ENCODE peak calls at places on chromosome 9, in nine cellular contexts. B is choroid plexus epithelial cell, Y is transverse colon, Z is Panc1, R is OCI-LY7, O is PC-3, L is mucosa of descending colon, W is breast epithelium, K is astrocyte of the cerebellum. V is an unnamed sample.

GRCh38 chr9:14373319-14373632 is 59.3 kb upstream of the NFIB start:
- DNase-seq in O (no peak), Z (no peak), B (peak), W (no peak), L (no peak), R (no peak), K (no peak), Y (no peak), V (no peak)

GRCh38 chr9:128203842-128204551 is 818 bp downstream of the DNM1 start:
- DNase-seq in W (no peak), Y (no peak), Z (no peak), K (no peak), O (peak), R (no peak), L (no peak), B (no peak), V (no peak)

GRCh38 chr9:129140397-129141065 is 29.3 kb downstream of the PTPA start:
- DNase-seq in Y (peak), O (peak), L (peak), Z (no peak), B (peak), W (peak), K (no peak), R (peak), V (no peak)

GRCh38 chr9:15187589-15187988 is 119.4 kb downstream of the TTC39B start:
- DNase-seq in K (no peak), Y (no peak), B (no peak), W (no peak), Z (no peak), O (no peak), L (no peak), R (no peak), V (no peak)

GRCh38 chr9:109781541-109782197 is 1.7 kb downstream of the PALM2AKAP2 start:
- DNase-seq in Y (no peak), Z (no peak), B (peak), O (no peak), K (no peak), W (no peak), L (no peak), R (no peak), V (no peak)

GRCh38 chr9:107274953-107275422 is 8.1 kb upstream of the RAD23B start:
- DNase-seq in L (no peak), K (peak), O (peak), B (peak), R (no peak), Y (no peak), W (no peak), Z (peak), V (peak)

GRCh38 chr9:111900081-111900805 is 3.6 kb downstream of the UGCG start:
- DNase-seq in L (no peak), R (no peak), Z (no peak), B (no peak), O (no peak), K (no peak), W (no peak), Y (no peak), V (no peak)

GRCh38 chr9:36488322-36488838 is 84.3 kb upstream of the MELK start:
- DNase-seq in L (no peak), O (no peak), B (no peak), K (no peak), Y (no peak), Z (no peak), W (no peak), R (no peak), V (no peak)

GRCh38 chr9:108515856-108516255 is 339.9 kb downstream of the ACTL7B start:
- DNase-seq in O (no peak), R (no peak), W (no peak), Z (no peak), Y (no peak), L (no peak), B (no peak), K (no peak), V (no peak)

GRCh38 chr9:70421272-70422180 is 7.1 kb upstream of the KLF9 start:
- DNase-seq in K (no peak), R (no peak), L (peak), W (peak), Z (no peak), O (no peak), Y (no peak), B (peak), V (no peak)

GRCh38 chr9:17614246-17614645 is 35.4 kb downstream of the SH3GL2 start:
- DNase-seq in Y (no peak), O (no peak), R (no peak), L (no peak), K (no peak), B (no peak), W (no peak), Z (no peak), V (no peak)

GRCh38 chr9:34990908-34991832 is 1.6 kb downstream of the DNAJB5 start:
- DNase-seq in Z (no peak), W (no peak), K (no peak), O (no peak), L (no peak), R (no peak), B (no peak), Y (no peak), V (no peak)
- H3K4me3 ChIP-seq in Z (no peak), W (peak), K (peak), O (no peak), L (no peak), R (no peak), B (no peak), Y (no peak), V (peak)

DNA sequence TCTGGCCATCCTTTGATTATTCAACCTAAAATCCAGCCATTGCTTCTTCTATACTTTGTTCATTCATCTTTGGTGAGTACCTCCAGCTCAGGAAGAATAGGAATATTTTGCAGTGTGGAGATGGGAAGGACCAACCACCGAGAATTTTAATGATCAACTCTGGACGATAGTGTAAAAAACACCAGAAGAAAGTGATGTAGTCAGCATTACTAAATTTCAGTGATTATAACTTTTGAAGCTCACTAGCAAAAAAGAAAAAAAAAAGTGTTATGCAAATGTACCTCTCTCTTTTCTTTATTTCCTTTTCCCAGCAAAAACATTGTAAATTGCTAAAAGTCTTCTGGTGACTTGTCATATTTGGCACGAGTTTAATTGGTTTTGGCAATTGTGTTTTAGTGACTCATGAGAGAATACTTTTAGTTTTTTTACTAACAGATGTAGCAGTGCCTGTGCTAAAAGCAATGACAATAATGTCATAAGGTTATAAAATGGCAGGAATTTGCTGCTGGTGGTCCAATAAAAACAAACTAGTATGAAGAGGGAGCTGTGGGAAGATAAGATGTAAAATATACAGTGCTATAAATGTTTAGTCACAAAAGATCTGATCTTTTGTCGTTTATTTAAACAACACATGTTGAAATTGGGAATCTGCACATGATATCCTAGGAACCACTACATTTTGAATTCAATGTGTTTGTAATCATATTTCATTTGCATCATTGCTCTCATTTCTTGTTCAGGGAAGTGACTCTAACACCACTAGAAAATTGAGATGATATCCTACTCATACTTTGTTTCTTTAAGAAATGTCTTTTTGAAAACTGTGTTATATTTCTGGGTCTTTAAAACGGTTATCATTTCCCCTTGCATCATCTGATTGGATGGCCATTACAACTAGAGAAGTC is 81.3 kb upstream of the ERCC6L2 start:
- DNase-seq in R (no peak), K (peak), L (no peak), Z (no peak), O (peak), W (no peak), Y (no peak), B (peak), V (peak)
- H3K4me3 ChIP-seq in R (no peak), K (no peak), L (no peak), Z (no peak), O (no peak), W (no peak), Y (no peak), B (no peak), V (no peak)

DNA sequence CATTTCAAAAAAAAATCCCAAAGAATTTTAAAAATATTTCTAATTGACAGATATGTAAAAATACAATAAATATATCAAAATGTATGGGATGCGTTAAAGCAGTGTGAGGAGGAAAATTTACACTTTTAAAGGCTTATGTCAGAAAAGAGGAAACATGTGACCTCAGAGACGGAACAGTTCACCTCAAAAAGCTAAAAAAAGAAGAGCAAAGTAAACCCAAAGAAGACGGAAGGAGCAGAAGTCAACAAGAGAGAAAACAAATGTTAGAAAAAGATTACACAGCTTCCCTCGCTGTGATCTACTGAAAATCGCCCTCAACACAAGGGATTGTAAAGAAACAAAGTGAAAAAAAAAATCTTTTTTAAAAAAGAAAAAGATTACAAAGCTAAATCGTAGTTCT is 186.9 kb downstream of the AUH start:
- DNase-seq in Y (no peak), W (no peak), L (peak), K (no peak), O (no peak), Z (no peak), B (no peak), R (peak), V (no peak)
- H3K4me3 ChIP-seq in Y (no peak), W (no peak), L (no peak), K (no peak), O (no peak), Z (no peak), B (no peak), R (peak), V (no peak)

GRCh38 chr9:137078701-137079400 is 1.5 kb downstream of the UAP1L1 start:
- DNase-seq in Z (no peak), L (peak), Y (peak), B (peak), O (no peak), R (no peak), K (no peak), W (no peak), V (no peak)

GRCh38 chr9:137076636-137077009 is 694 bp upstream of the UAP1L1 start:
- DNase-seq in Y (no peak), R (no peak), O (no peak), Z (no peak), W (no peak), L (no peak), B (no peak), K (no peak), V (no peak)

GRCh38 chr9:137077010-137077747 is at the start of gene UAP1L1:
- DNase-seq in B (peak), L (peak), Z (no peak), O (peak), K (no peak), R (peak), Y (peak), W (no peak), V (no peak)

GRCh38 chr9:137079401-137079787 is 2.1 kb downstream of the UAP1L1 start:
- DNase-seq in W (no peak), B (no peak), L (no peak), O (no peak), Y (no peak), Z (no peak), K (no peak), R (no peak), V (no peak)

DNA sequence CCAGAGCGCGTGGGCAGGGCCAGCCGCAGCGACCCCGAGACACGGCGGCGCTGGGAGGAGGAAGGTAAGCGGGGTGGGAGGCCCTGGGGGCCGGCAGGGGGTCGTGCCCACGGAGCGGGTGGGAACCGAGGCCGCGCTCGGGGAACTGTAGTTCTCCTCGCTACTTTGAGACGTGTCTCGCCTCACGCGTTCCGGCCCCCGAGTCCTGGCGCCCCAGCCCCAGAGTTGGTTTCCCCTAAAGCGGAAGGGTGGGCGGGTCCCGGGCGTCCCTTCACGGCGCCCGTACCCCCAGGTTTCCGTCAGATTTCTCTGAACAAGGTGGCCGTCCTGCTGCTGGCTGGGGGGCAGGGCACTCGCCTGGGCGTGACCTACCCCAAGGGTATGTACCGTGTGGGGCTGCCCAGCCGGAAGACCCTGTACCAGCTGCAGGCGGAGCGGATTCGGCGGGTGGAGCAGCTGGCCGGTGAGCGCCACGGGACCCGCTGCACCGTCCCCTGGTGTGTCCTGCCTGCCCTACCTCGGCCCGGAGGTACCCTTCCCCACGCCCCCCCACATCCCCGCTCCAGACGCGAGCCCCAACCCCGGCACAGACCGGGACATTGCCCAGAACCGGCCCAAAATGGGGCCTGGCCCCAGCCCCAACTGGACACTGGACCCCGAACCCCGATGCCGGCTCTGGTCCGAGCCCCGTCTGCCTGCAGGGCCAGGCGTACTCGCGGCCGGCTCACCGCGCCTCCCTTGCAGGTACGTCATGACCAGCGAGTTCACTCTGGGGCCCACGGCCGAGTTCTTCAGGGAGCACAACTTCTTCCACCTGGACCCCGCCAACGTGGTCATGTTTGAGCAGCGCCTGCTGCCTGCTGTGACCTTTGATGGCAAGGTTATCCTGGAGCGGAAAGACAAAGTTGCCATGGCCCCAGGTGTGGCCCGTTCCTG is 709 bp downstream of the UAP1L1 start:
- DNase-seq in K (no peak), W (no peak), O (no peak), R (peak), Y (peak), L (peak), Z (no peak), B (peak), V (no peak)
- H3K4me3 ChIP-seq in K (peak), W (peak), O (peak), R (peak), Y (peak), L (peak), Z (peak), B (peak), V (peak)

GRCh38 chr9:995192-995591 is 18.7 kb downstream of the DMRT3 start:
- DNase-seq in B (no peak), Y (no peak), O (peak), K (no peak), L (no peak), Z (no peak), W (no peak), R (no peak), V (no peak)
- H3K4me3 ChIP-seq in B (no peak), Y (no peak), O (peak), K (no peak), L (no peak), Z (no peak), W (no peak), R (no peak), V (no peak)

V was measured in skeletal muscle cell.